ENCODE peak calls at places on chromosome 9, in four cellular contexts. F is upper lobe of right lung, I is sigmoid colon, R is kidney. S is an unnamed sample.

GRCh38 chr9:137619240-137620090 is 660 bp downstream of the EHMT1 start:
- DNase-seq in F (peak), I (peak), R (peak), S (peak)

GRCh38 chr9:120868676-120869359 is 8.2 kb downstream of the PHF19 start:
- DNase-seq in F (peak), I (peak), R (peak), S (peak)

GRCh38 chr9:120439147-120439546 is 140.8 kb downstream of the CDK5RAP2 start:
- DNase-seq in F (no peak), I (no peak), R (no peak), S (no peak)

GRCh38 chr9:98805506-98806272 is 1.8 kb upstream of the GALNT12 start:
- DNase-seq in F (no peak), I (no peak), R (no peak), S (no peak)

GRCh38 chr9:91815896-91816295 is 134.1 kb downstream of the ROR2 start:
- DNase-seq in F (no peak), I (peak), R (no peak), S (no peak)

GRCh38 chr9:125233678-125234077 is 7.5 kb downstream of the HSPA5 start:
- DNase-seq in F (no peak), I (no peak), R (no peak), S (peak)

GRCh38 chr9:133701981-133702797 is 36.0 kb downstream of the SARDH start:
- DNase-seq in F (peak), I (peak), R (peak), S (peak)

GRCh38 chr9:114149765-114150340 is 5.5 kb upstream of the COL27A1 start:
- DNase-seq in F (no peak), I (no peak), R (no peak), S (peak)

GRCh38 chr9:109276469-109277440 is 44.1 kb downstream of the EPB41L4B start:
- DNase-seq in F (no peak), I (no peak), R (no peak), S (no peak)

DNA sequence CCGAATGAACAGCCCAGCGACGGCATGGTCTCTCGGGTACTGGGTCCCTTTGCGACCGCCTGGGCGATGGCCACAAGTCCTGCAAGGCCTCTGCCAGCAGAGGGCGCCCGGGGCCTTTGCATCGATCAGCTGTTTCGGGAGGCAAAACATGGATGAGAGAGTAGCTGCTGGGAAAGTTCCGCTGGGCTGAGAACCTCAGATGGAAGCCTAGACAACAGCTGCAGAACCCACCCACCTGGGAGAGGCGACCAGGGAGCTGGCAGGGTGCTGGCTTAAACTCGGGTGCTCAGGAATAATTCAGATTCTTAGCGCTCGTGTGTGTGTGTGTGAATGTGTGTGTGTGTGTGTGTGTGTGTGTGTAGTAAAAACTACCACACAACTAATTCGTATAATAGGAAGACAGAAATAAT is 50.0 kb downstream of the TRIM32 start:
- DNase-seq in F (peak), I (peak), R (peak), S (peak)
- TF ChIP-seq CTCF in F (peak), I (peak), R (peak), S (peak)

GRCh38 chr9:29701971-29702370 is 2128.7 kb upstream of the C9orf72 start:
- DNase-seq in F (no peak), I (no peak), R (no peak), S (no peak)

GRCh38 chr9:29701536-29701935 is 2128.3 kb upstream of the C9orf72 start:
- DNase-seq in F (no peak), I (no peak), R (no peak), S (no peak)

GRCh38 chr9:29691758-29692407 is 2118.6 kb upstream of the C9orf72 start:
- DNase-seq in F (no peak), I (no peak), R (no peak), S (no peak)

GRCh38 chr9:29691145-29691544 is 2117.9 kb upstream of the C9orf72 start:
- DNase-seq in F (no peak), I (no peak), R (no peak), S (no peak)

GRCh38 chr9:29697011-29697410 is 2123.7 kb upstream of the C9orf72 start:
- DNase-seq in F (no peak), I (no peak), R (no peak), S (peak)
- H3K27ac ChIP-seq in F (no peak), I (no peak), R (no peak), S (no peak)

GRCh38 chr9:123543492-123543891 is 187.5 kb downstream of the CRB2 start:
- DNase-seq in F (no peak), I (no peak), R (no peak), S (no peak)

GRCh38 chr9:123542435-123543225 is 186.6 kb downstream of the CRB2 start:
- DNase-seq in F (no peak), I (no peak), R (no peak), S (no peak)

GRCh38 chr9:123548749-123549545 is 192.9 kb downstream of the CRB2 start:
- DNase-seq in F (no peak), I (no peak), R (no peak), S (no peak)

GRCh38 chr9:123541441-123541840 is 185.4 kb downstream of the CRB2 start:
- DNase-seq in F (no peak), I (no peak), R (no peak), S (no peak)

DNA sequence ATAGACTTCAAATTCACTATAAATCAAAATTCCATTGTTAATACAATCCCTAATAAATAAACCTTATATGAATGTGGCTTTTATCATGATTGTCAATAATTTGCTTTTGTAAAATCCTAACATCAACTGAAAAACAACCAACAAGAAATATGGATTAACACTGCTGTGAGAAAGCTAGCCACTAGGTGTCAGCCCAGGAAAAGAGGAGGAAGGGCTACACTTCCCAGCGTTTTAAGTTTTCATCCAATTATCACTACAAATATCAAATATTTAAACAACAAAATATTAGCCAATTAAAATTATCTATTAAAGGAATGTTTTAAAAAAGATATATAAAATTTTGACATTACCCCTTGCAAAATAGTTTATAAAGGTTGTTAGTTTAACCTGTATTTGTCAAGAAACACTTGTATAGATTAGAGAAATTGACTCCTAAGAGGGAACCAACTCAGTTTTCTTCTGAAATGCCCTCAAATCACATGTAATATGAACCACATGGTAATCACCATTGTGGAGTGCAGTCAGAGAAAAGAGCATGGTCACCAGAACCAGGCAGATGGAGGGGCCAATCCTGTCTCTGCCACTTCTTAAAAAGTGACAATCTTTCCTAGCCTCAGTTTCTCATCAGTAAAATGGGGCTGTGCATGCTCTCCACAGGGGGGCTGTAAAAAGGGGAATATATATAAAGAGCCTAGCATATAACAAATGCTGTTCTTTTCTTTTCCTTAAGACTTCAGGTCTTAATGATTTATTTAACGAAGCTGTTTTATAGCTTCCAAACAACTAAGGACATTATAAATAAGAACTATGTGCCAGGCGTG is 188.2 kb downstream of the CRB2 start:
- DNase-seq in F (no peak), I (no peak), R (no peak), S (peak)
- TF ChIP-seq CTCF in F (peak), I (peak), R (peak), S (peak)

GRCh38 chr9:738209-738915 is 103.1 kb upstream of the DMRT1 start:
- DNase-seq in F (peak), I (peak), R (no peak), S (peak)
- H3K27ac ChIP-seq in F (peak), I (peak), R (no peak), S (peak)

DNA sequence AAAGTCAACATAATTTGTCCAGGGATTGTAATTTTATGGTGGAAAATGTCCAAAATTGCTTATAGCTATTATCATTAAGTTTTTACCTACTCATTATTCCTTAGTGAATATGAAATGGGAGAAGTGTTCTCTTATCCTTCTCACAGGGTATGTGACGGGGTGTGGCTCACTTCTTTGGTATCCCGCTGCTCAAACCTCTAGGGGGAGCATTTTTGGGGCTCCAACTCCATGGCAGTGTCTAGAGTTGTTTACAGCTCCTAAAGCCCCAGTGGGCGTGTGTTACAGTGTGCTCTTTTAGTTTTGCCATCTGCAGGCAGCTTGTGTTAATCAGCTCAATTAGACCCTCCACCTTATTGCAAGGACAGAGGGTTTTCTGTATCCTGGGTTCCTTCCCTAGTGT is 89.4 kb downstream of the CDKN2A start:
- DNase-seq in F (no peak), I (no peak), R (no peak), S (no peak)
- TF ChIP-seq CTCF in F (no peak), I (no peak), R (no peak), S (peak)

GRCh38 chr9:97440160-97440559 is 28.3 kb downstream of the TDRD7 start:
- DNase-seq in F (no peak), I (no peak), R (no peak), S (no peak)

GRCh38 chr9:97437151-97437550 is 25.3 kb downstream of the TDRD7 start:
- DNase-seq in F (no peak), I (no peak), R (no peak), S (no peak)

GRCh38 chr9:97445119-97445701 is 33.3 kb downstream of the TDRD7 start:
- DNase-seq in F (no peak), I (no peak), R (no peak), S (no peak)

GRCh38 chr9:97438666-97439065 is 26.8 kb downstream of the TDRD7 start:
- DNase-seq in F (no peak), I (no peak), R (no peak), S (no peak)

DNA sequence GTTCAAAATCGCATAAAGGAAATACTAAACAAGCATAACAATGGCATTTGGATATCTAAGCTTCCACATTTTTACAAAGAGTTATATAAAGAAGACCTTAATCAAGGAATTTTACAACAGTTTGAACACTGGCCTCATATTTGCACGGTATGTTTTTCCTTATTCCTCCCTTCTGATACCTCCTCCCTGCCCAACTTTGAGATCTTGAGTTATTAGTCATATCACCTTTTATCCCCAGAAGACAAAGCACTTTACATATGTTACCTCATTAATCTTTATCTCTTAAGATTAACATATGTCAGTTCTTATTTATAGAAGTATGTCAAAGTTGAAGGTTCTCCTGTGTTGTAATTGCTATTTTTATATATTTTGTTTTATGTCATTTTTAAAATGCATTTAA is 29.8 kb downstream of the TDRD7 start:
- DNase-seq in F (no peak), I (no peak), R (no peak), S (no peak)
- H3K27ac ChIP-seq in F (no peak), I (no peak), R (no peak), S (no peak)